ENCODE peak calls at places on chromosomes 16 and 17, in five cellular contexts. E is lung microvascular endothelial cell; R is M059J; O is activated CD4-positive, alpha-beta T cell treated with anti-CD3 and anti-CD28 coated beads for 24 hours; I is stimulated activated CD8-positive, alpha-beta memory T cell treated with anti-CD3 and anti-CD28 coated beads, Interleukin-4, amount 100 ng/mL, for 1 hour. J is an unnamed sample.

GRCh38 chr16:69417537-69418199 is 6.8 kb upstream of the CYB5B start:
- DNase-seq in E (peak), R (peak), O (no peak), I (no peak), J (no peak)

GRCh38 chr16:69741519-69741918 is 13.2 kb downstream of the NOB1 start:
- DNase-seq in E (no peak), R (peak), O (no peak), I (no peak), J (peak)

GRCh38 chr16:68448360-68448970 is at the start of gene SMPD3:
- DNase-seq in E (peak), R (peak), O (peak), I (peak), J (peak)

GRCh38 chr17:2212328-2212981 is 91.1 kb downstream of the SMG6 start:
- DNase-seq in E (no peak), R (peak), O (no peak), I (no peak), J (no peak)

GRCh38 chr16:28186752-28187151 is 25.0 kb downstream of the XPO6 start:
- DNase-seq in E (no peak), R (peak), O (no peak), I (no peak), J (no peak)

GRCh38 chr16:2469399-2470233 is 1.5 kb upstream of the NTN3 start:
- DNase-seq in E (no peak), R (no peak), O (no peak), I (no peak), J (no peak)

GRCh38 chr17:41599680-41600079 is 12.9 kb downstream of the KRT16 start:
- DNase-seq in E (no peak), R (no peak), O (no peak), I (no peak), J (no peak)

GRCh38 chr16:6492742-6493141 is 839.9 kb upstream of the RBFOX1 start:
- DNase-seq in E (no peak), R (no peak), O (no peak), I (no peak), J (no peak)

GRCh38 chr17:75773808-75774470 is 8.9 kb upstream of the GALK1 start:
- DNase-seq in E (no peak), R (no peak), O (no peak), I (no peak), J (no peak)

GRCh38 chr16:11554054-11554453 is 32.7 kb downstream of the LITAF start:
- DNase-seq in E (no peak), R (no peak), O (no peak), I (no peak), J (no peak)

GRCh38 chr17:71237903-71238538 is 882.8 kb upstream of the SOX9 start:
- DNase-seq in E (no peak), R (peak), O (no peak), I (no peak), J (peak)

GRCh38 chr17:40179923-40180659 is 2.8 kb downstream of the RAPGEFL1 start:
- DNase-seq in E (peak), R (peak), O (no peak), I (no peak), J (peak)

J was measured in mammary epithelial cell.